ENCODE peak calls at places on chromosomes 6 and 20, in seven cellular contexts. Q, M, F, B, D, U and C are unnamed samples.

GRCh38 chr6:151240036-151240685 is 394 bp downstream of the AKAP12 start:
- DNase-seq in B (peak), U (no peak), M (peak), Q (peak), D (peak), F (peak), C (peak)

GRCh38 chr6:129692467-129692866 is 17.5 kb downstream of the ARHGAP18 start:
- DNase-seq in U (no peak), D (no peak), M (no peak), B (no peak), F (no peak), Q (no peak), C (no peak)

GRCh38 chr20:54208492-54209044 is 681 bp downstream of the PFDN4 start:
- DNase-seq in F (peak), D (no peak), U (peak), B (peak), M (peak), Q (peak), C (peak)

GRCh38 chr20:59120491-59120890 is 43.1 kb upstream of the ZNF831 start:
- DNase-seq in B (no peak), U (peak), Q (no peak), M (no peak), D (no peak), F (no peak), C (no peak)

GRCh38 chr6:31465185-31465536 is 32.8 kb upstream of the MICB start:
- DNase-seq in D (no peak), U (no peak), B (no peak), Q (no peak), F (no peak), M (no peak), C (no peak)

GRCh38 chr20:21684671-21685070 is 20.8 kb upstream of the PAX1 start:
- DNase-seq in M (no peak), B (no peak), U (no peak), Q (no peak), F (no peak), D (no peak), C (no peak)

GRCh38 chr6:27650620-27651370 is 177.9 kb upstream of the ZNF184 start:
- DNase-seq in Q (peak), F (no peak), B (peak), U (no peak), D (no peak), M (peak), C (no peak)

GRCh38 chr6:40918035-40918651 is 120.9 kb downstream of the UNC5CL start:
- DNase-seq in B (no peak), M (no peak), U (no peak), F (no peak), D (no peak), Q (no peak), C (no peak)

GRCh38 chr6:167711784-167712183 is 114.9 kb upstream of the AFDN start:
- DNase-seq in M (no peak), Q (no peak), D (no peak), U (no peak), F (no peak), B (no peak), C (no peak)

GRCh38 chr6:72691298-72691697 is 69.4 kb downstream of the KCNQ5 start:
- DNase-seq in M (no peak), Q (no peak), D (no peak), U (no peak), B (no peak), F (no peak), C (no peak)

GRCh38 chr20:41142914-41143313 is 5.6 kb downstream of the PLCG1 start:
- DNase-seq in U (peak), B (no peak), Q (no peak), D (no peak), M (no peak), F (no peak), C (no peak)

GRCh38 chr20:16615199-16615598 is 42.0 kb upstream of the KIF16B start:
- DNase-seq in D (peak), M (peak), B (peak), Q (peak), U (no peak), F (no peak), C (peak)

GRCh38 chr6:39224058-39224457 is 5.2 kb downstream of the KCNK5 start:
- DNase-seq in F (no peak), Q (no peak), B (no peak), U (no peak), D (no peak), M (no peak), C (no peak)

GRCh38 chr6:33330736-33331135 is 13.2 kb upstream of the ZBTB22 start:
- DNase-seq in U (no peak), D (no peak), Q (no peak), M (no peak), B (no peak), F (no peak), C (no peak)

GRCh38 chr6:20916081-20916480 is 381.8 kb downstream of the CDKAL1 start:
- DNase-seq in M (no peak), Q (peak), B (peak), U (no peak), F (no peak), D (peak), C (no peak)

GRCh38 chr20:17935761-17936160 is 32.8 kb downstream of the SNX5 start:
- DNase-seq in B (peak), U (no peak), F (no peak), Q (no peak), M (no peak), D (no peak), C (no peak)

GRCh38 chr6:116741571-116741970 is 23.9 kb downstream of the FAM162B start:
- DNase-seq in D (no peak), Q (no peak), M (no peak), U (no peak), F (no peak), B (no peak), C (no peak)